ENCODE peak calls at places on chromosomes 3 and 15, in nine cellular contexts. T is HFF-Myc, N is NB4, I is AG10803, D is heart left ventricle, P is kidney epithelial cell, W is GM06990, V is HFFc6, Y is lung. Z is an unnamed sample.

GRCh38 chr15:47415539-47415971 is 301.8 kb upstream of the SEMA6D start:
- DNase-seq in W (no peak), P (no peak), D (no peak), I (no peak), N (no peak), Y (no peak), V (peak), T (no peak), Z (no peak)

GRCh38 chr3:35677797-35678196 is 38.5 kb downstream of the ARPP21 start:
- DNase-seq in T (no peak), P (no peak), I (no peak), V (no peak), W (no peak), D (no peak), Y (no peak), N (no peak), Z (no peak)

GRCh38 chr3:123002100-123002748 is 25.3 kb downstream of the SEMA5B start:
- DNase-seq in D (no peak), I (no peak), P (no peak), W (no peak), N (no peak), Y (no peak), V (no peak), T (no peak), Z (no peak)

GRCh38 chr3:54146383-54147239 is 24.3 kb downstream of the CACNA2D3 start:
- DNase-seq in D (peak), T (no peak), N (peak), P (no peak), V (no peak), W (peak), Y (no peak), I (peak), Z (peak)

GRCh38 chr3:155702745-155703581 is 41.9 kb downstream of the PLCH1 start:
- DNase-seq in T (no peak), N (no peak), W (no peak), Y (peak), I (no peak), P (no peak), V (no peak), D (no peak), Z (no peak)

GRCh38 chr3:196688349-196688748 is 23.7 kb downstream of the CEP19 start:
- DNase-seq in D (peak), V (peak), N (peak), P (no peak), W (no peak), T (no peak), I (peak), Y (peak), Z (peak)

GRCh38 chr15:82110144-82110543 is 64.3 kb upstream of the MEX3B start:
- DNase-seq in N (no peak), D (no peak), Y (no peak), I (no peak), V (no peak), T (no peak), P (no peak), W (no peak), Z (no peak)

GRCh38 chr3:39146083-39146501 is 7.3 kb downstream of the CSRNP1 start:
- DNase-seq in D (peak), Y (no peak), N (no peak), T (no peak), V (no peak), P (no peak), I (peak), W (peak), Z (peak)

GRCh38 chr3:142056656-142057330 is 92.6 kb downstream of the TFDP2 start:
- DNase-seq in W (no peak), T (no peak), P (no peak), Y (no peak), V (no peak), I (no peak), D (no peak), N (no peak), Z (no peak)

GRCh38 chr3:8970971-8971589 is 7.8 kb upstream of the RAD18 start:
- DNase-seq in N (peak), Y (peak), I (peak), V (peak), P (peak), D (peak), T (peak), W (no peak), Z (peak)

GRCh38 chr15:64112904-64113303 is 17.1 kb downstream of the SNX1 start:
- DNase-seq in Y (no peak), W (no peak), D (no peak), I (peak), P (no peak), V (peak), T (no peak), N (peak), Z (no peak)

DNA sequence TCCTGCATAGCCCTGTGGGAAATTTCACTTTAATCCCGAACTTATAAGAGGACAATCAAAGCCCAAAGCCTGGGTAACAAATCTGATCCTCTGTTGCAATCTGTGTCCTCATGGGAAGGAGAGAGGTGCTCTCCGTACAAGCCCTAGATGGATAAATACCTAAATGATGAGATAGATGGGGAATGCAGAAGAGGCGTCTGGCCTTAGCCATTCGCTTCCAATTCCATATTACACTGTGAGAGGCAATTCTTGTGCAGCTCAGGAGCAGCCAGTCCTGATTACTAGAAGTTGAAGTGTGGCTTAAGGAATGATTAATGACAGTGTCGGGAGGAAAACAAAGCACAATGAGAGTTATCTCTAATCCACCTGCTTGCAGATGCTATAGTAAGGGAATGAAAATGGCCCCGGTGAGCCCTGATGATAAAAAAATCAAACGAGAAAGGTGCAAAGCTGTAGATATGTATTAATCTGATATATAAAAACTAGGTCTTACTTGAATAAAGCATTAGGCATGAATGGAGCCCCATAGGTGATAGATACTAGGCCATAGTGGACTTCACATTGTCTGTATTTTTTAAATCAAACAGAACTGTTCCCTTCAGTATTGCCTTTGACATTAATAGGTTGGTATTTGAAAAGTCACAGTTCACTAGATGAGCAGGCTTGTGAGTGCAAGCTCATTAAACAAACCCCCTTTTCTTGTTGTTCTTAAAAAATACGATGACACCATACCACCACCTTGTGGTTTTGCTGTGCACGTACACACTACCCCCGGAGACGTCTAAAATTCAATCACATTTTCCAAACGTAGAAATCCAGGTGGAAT is 54.2 kb upstream of the TMCO5A start:
- DNase-seq in I (peak), N (peak), D (no peak), V (peak), T (no peak), Y (no peak), W (peak), P (no peak), Z (no peak)
- TF ChIP-seq CTCF in I (peak), N (peak), D (peak), V (peak), T (peak), Y (no peak), W (peak), P (peak), Z (peak)

DNA sequence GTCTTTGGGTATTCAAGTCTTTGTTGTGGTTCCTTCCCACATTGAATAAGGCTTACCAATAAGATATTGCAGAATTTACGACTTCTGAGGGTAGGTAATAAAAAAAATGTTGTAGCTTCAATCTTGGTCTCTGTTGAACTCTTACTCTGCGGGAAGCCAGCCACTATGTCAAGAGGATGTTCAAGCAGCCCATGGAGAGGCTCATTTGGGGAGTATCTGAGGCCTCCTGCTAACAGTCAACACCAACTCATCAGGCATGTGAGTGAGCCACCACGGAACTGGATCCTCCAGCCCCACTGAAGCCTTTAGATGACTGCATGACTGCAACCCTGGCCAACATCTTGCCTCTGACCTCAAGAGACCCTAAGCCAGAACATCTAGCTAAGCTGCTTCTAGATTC is 3.2 kb upstream of the TBC1D23 start:
- DNase-seq in T (no peak), P (no peak), Y (no peak), V (peak), I (peak), W (no peak), D (no peak), N (peak), Z (no peak)
- TF ChIP-seq CTCF in T (no peak), P (no peak), Y (no peak), V (no peak), I (no peak), W (no peak), D (no peak), N (no peak), Z (no peak)

GRCh38 chr15:43218908-43219706 is 1.7 kb downstream of the EPB42 start:
- DNase-seq in W (no peak), T (peak), P (no peak), N (peak), V (peak), I (peak), Y (no peak), D (no peak), Z (no peak)
- TF ChIP-seq CTCF in W (peak), T (peak), P (peak), N (peak), V (peak), I (peak), Y (no peak), D (no peak), Z (no peak)

DNA sequence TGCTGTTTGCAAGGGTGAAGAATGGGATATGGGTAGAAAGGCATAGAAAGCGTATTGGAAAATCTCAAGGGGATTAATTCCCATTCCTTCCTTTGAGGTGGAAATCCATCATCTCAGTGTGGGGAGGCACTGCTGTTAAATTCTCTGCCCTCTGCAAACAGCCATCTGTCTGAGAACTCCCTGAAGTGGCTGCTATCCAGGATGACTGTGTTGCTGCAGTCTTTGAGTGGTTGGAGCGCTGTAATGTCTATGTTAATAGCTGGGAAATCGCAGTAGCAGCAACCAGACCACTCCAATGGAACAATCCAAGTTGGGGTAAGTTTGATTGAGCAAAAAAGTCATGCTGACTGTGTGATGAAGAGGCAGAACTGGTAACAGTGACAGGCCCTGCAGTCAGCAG is 625.9 kb downstream of the NLGN1 start:
- DNase-seq in Y (no peak), W (no peak), D (no peak), N (no peak), P (no peak), I (peak), V (no peak), T (no peak), Z (no peak)
- TF ChIP-seq CTCF in Y (no peak), W (no peak), D (no peak), N (no peak), P (no peak), I (no peak), V (no peak), T (no peak), Z (no peak)

GRCh38 chr15:40420793-40421192 is 15.2 kb downstream of the IVD start:
- DNase-seq in Y (peak), N (no peak), V (no peak), I (no peak), P (no peak), T (no peak), W (no peak), D (peak), Z (peak)

GRCh38 chr15:40420071-40420713 is 14.6 kb downstream of the IVD start:
- DNase-seq in W (no peak), V (no peak), N (no peak), T (no peak), Y (no peak), I (no peak), P (no peak), D (peak), Z (no peak)

GRCh38 chr15:40424483-40425115 is 16.2 kb upstream of the BAHD1 start:
- DNase-seq in V (no peak), Y (no peak), N (no peak), W (no peak), P (no peak), I (no peak), T (no peak), D (no peak), Z (no peak)

GRCh38 chr15:40418126-40418525 is 12.5 kb downstream of the IVD start:
- DNase-seq in Y (no peak), D (no peak), V (no peak), N (no peak), I (no peak), P (no peak), T (no peak), W (no peak), Z (no peak)

GRCh38 chr15:40421246-40422157 is 15.9 kb downstream of the IVD start:
- DNase-seq in V (peak), D (peak), Y (peak), N (peak), T (peak), I (peak), P (no peak), W (peak), Z (peak)
- TF ChIP-seq CTCF in V (peak), D (peak), Y (peak), N (peak), T (peak), I (peak), P (peak), W (peak), Z (peak)

GRCh38 chr3:42830437-42831320 is 21.4 kb downstream of the ACKR2 start:
- DNase-seq in D (no peak), I (peak), P (no peak), W (no peak), V (no peak), T (no peak), Y (no peak), N (peak), Z (no peak)
- TF ChIP-seq CTCF in D (no peak), I (peak), P (peak), W (peak), V (peak), T (peak), Y (no peak), N (peak), Z (peak)

DNA sequence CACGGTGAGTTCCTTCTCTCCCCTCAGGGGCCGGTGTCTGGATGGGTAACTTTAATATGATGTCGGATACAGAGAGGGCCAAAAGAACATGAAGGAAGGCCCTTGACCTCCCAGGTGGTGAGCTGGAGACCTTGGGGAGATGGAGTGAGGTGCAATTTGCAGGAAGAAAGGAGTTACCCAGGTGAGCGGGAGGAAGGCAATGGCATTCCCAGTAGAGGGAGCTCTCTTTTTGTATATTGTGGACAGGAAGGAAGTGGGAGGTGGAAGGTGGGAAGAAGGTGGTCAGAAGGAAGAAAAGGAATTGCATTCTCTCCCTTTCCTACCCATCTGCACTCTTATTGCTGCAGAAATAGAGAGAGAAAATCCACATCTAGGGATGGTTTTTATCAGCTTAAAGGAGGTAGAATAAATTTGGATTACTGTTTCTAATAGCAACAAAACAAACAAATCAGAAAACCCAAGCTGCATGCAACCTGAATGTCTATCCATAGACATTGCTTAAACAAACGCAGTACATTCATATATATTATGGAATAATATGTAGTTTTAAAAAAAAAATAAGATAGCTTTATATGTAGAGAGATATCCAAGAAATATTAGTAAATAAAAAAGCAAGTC is 169.0 kb upstream of the TSC22D2 start:
- DNase-seq in Y (no peak), V (no peak), W (no peak), T (no peak), D (no peak), N (no peak), I (no peak), P (no peak), Z (peak)
- TF ChIP-seq CTCF in Y (no peak), V (peak), W (peak), T (peak), D (no peak), N (no peak), I (no peak), P (peak), Z (peak)

GRCh38 chr3:164723396-164723795 is 354.9 kb downstream of the SI start:
- DNase-seq in P (no peak), N (no peak), I (no peak), T (no peak), V (no peak), W (no peak), Y (no peak), D (no peak), Z (no peak)
- TF ChIP-seq CTCF in P (no peak), N (no peak), I (no peak), T (no peak), V (no peak), W (no peak), Y (no peak), D (no peak), Z (no peak)

Z was measured in colonic mucosa.